ENCODE peak calls at places on chromosomes 13 and 19, in five cellular contexts. Y, L, V, C and H are unnamed samples.
A peak's percentile ranks its signal among the peaks of the same experiment; 100 is the strongest.

GRCh38 chr19:45852145-45852750 is 10.7 kb downstream of the SYMPK start:
- DNase-seq in V (no peak), C (no peak), Y (no peak), L (no peak), H (no peak)

GRCh38 chr19:44879309-44880065 is 11.6 kb upstream of the TOMM40 start:
- DNase-seq in L (no peak), C (no peak), V (no peak), Y (no peak), H (no peak)

GRCh38 chr13:111474136-111475002 is 153.9 kb downstream of the TEX29 start:
- DNase-seq in C (no peak), V (no peak), Y (no peak), L (peak; percentile 68), H (no peak)

GRCh38 chr13:85417807-85418206 is 381.4 kb downstream of the SLITRK6 start:
- DNase-seq in Y (no peak), V (no peak), C (no peak), L (no peak), H (no peak)

GRCh38 chr13:45402641-45403040 is 15.5 kb downstream of the SLC25A30 start:
- DNase-seq in V (no peak), C (no peak), Y (no peak), L (no peak), H (peak; percentile 34)

GRCh38 chr19:5396963-5397362 is 56.4 kb upstream of the PTPRS start:
- DNase-seq in C (no peak), Y (no peak), L (no peak), V (no peak), H (no peak)

GRCh38 chr19:47157455-47158321 is 27.1 kb downstream of the SAE1 start:
- DNase-seq in C (peak; percentile 24), V (peak; percentile 46), Y (no peak), L (peak; percentile 91), H (peak; percentile 14)

GRCh38 chr19:16359074-16359473 is 34.4 kb downstream of the KLF2 start:
- DNase-seq in Y (no peak), C (no peak), V (no peak), L (no peak), H (no peak)

GRCh38 chr19:4368128-4368820 is 24.9 kb downstream of the MPND start:
- DNase-seq in C (no peak), L (peak; percentile 54), Y (no peak), V (no peak), H (no peak)

GRCh38 chr13:32045963-32046785 is 14.6 kb downstream of the FRY start:
- DNase-seq in C (peak; percentile 67), Y (no peak), L (no peak), V (no peak), H (no peak)

GRCh38 chr19:45168767-45169351 is 8.1 kb upstream of the NKPD1 start:
- DNase-seq in L (no peak), C (no peak), Y (no peak), V (no peak), H (no peak)

GRCh38 chr13:99926014-99926731 is 45.4 kb downstream of the ZIC5 start:
- DNase-seq in V (no peak), L (no peak), Y (peak; percentile 35), C (no peak), H (no peak)

GRCh38 chr13:69565334-69565733 is 542.3 kb upstream of the ATXN8OS start:
- DNase-seq in Y (no peak), V (no peak), L (peak; percentile 77), C (no peak), H (no peak)
- TF ChIP-seq CTCF in Y (no peak), V (no peak), L (peak; percentile 76), C (no peak), H (no peak)

DNA sequence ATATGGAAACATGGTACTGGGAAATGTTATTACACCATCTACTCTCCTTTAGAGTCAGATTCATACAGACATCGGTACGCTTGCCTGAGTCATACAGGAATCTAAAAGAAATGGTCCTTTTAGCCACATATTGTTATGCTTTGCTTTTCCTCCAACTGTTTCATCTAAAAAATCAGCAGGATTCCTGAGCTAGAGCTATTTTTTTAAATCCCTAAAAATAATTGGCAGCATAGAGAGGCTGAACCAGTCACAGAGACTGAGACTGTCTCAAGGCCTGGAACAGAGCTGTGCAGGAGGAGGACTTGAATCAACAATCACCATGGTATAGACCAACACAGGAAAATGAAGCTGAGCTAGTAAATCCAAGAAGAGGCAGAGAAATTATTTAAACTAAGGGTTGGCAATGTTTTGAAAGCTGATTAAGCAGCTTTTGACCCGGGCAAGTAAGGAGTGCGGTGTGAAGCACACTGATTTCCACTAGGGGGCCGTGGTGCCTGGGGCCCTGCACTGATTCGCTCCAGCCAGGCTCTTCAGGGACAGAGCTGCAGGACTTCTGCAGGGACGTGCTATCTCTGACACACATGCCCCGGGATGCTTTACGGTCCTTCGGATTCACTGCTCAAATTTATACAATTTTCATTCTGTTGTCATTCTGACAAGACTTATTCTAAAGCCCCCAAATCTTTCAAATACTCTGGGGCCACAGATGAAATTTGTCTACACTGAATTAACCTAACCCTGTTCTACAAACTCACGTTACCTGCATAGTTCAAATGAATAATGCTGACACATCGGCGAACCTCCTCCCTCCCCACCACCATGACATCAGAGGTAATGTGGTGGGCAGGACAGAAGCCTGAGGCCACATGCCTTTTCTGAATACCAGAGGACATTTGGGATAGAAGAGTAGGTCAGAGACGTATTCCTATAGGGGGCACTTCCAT is 87.6 kb upstream of the SLC15A1 start:
- DNase-seq in L (peak; percentile 92), V (no peak), Y (peak; percentile 55), C (peak; percentile 47), H (no peak)
- H3K4me3 ChIP-seq in L (no peak overlapping the region), V (no peak overlapping the region), Y (no peak overlapping the region), C (no peak overlapping the region), H (no peak overlapping the region)

GRCh38 chr19:1257475-1258160 is 9.2 kb downstream of the MIDN start:
- DNase-seq in C (no peak), L (no peak), V (no peak), Y (no peak), H (no peak)
- H3K4me1 ChIP-seq in C (peaks cover 78% of the 10 kb centered on the region), L (peaks cover 17% of the 10 kb centered on the region), V (peaks cover 57% of the 10 kb centered on the region), Y (peaks cover 94% of the 10 kb centered on the region), H (peaks cover 64% of the 10 kb centered on the region)

DNA sequence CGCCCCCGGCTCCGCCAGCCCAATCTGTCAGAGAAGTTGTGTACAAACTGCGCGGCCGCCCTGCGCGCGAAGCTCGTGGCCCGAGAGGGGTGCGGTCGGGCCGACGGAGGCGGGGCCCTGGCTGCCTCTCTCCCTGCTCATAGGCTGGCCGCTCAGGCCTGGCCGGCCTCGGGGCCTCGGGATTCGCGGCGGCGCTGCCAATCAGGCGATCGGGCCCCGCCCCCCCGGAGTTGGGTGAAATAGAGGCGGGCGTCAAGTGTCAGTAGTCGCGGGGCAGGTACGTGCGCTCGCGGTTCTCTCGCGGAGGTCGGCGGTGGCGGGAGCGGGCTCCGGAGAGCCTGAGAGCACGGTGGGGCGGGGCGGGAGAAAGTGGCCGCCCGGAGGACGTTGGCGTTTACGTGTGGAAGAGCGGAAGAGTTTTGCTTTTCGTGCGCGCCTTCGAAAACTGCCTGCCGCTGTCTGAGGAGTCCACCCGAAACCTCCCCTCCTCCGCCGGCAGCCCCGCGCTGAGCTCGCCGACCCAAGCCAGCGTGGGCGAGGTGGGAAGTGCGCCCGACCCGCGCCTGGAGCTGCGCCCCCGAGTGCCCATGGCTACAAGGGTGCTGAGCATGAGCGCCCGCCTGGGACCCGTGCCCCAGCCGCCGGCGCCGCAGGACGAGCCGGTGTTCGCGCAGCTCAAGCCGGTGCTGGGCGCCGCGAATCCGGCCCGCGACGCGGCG is at the start of gene KLF5:
- DNase-seq in Y (peak; percentile 99), C (peak; percentile 97), V (peak; percentile 96), L (peak; percentile 99), H (peak; percentile 96)
- TF ChIP-seq CTCF in Y (no peak), C (no peak), V (no peak), L (no peak), H (no peak)

DNA sequence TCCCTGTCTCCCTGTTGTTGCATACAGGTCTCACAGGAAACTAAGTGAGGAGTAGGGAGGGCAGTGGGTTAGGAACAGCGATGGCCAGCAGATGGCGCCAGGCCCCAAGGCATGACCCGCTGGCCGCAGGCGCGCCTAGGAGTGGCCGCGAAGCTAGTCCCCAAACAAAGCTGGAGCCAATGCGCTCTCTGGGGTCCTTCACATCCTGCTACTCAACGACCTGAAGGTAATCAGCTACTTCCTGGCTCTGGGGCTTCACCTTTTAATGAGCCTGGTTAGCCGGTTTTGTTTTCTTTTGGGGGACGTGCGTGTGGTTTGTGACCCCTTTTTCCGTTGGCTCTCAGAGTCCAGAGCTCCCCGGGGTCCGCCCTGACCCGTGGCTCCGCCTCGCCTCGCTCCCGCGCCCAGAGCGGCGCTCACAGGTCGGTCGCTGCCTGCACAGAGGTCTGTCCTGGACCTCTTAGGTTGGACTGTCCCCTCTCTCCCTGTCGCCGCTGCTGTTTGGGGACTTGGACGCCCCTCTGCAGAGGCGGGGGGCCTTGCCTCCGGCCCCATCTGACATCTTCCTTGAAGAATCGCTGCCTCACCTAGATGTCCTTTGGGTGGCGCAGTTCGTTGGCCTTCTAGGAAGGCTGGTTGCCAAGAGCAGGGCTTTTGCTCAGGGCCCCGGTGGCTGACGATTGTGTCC is 62.2 kb upstream of the GTF3A start:
- DNase-seq in L (peak; percentile 97), C (peak; percentile 86), V (peak; percentile 86), Y (peak; percentile 93), H (peak; percentile 46)
- H3K4me3 ChIP-seq in L (peak overlapping the region; percentile 83), C (peak overlapping the region; percentile 50), V (peak overlapping the region; percentile 37), Y (peak overlapping the region; percentile 7), H (peak overlapping the region; percentile 48)